ENCODE peak calls at places on chromosomes 16 and 17, in four cellular contexts. L is neural crest cell; D is activated CD4-positive, alpha-beta T cell treated with anti-CD3 and anti-CD28 coated beads, Interleukin-2, amount 50 U/mL, for 48 hours; M is body of pancreas. Y is an unnamed sample.

GRCh38 chr16:65097296-65097695 is 24.6 kb downstream of the CDH11 start:
- DNase-seq in L (no peak), D (no peak), M (no peak), Y (no peak)

GRCh38 chr17:57713140-57713539 is 32.0 kb downstream of the CCDC182 start:
- DNase-seq in L (no peak), D (no peak), M (no peak), Y (no peak)

GRCh38 chr17:83196973-83197880 is 117.8 kb downstream of the METRNL start:
- DNase-seq in L (no peak), D (no peak), M (peak; percentile 4), Y (no peak)

GRCh38 chr16:87132361-87133014 is 184.7 kb downstream of the C16orf95 start:
- DNase-seq in L (peak; percentile 54), D (no peak), M (no peak), Y (no peak)

GRCh38 chr17:21125862-21126261 is 902 bp upstream of the DHRS7B start:
- DNase-seq in L (no peak), D (peak; percentile 27), M (no peak), Y (no peak)

GRCh38 chr16:17277981-17278381 is 192.8 kb downstream of the XYLT1 start:
- DNase-seq in L (peak; percentile 9), D (peak; percentile 5), M (peak; percentile 79), Y (no peak)

GRCh38 chr16:57694556-57695377 is at the start of gene DRC7:
- DNase-seq in L (peak; percentile 44), D (no peak), M (peak; percentile 83), Y (no peak)

GRCh38 chr17:78474631-78475146 is 96.2 kb downstream of the PGS1 start:
- DNase-seq in L (no peak), D (no peak), M (no peak), Y (peak; percentile 4)

GRCh38 chr16:19938536-19938935 is 53.9 kb upstream of the GPRC5B start:
- DNase-seq in L (no peak), D (no peak), M (no peak), Y (no peak)

GRCh38 chr16:66706506-66706880 is 9.9 kb upstream of the CMTM4 start:
- DNase-seq in L (no peak), D (no peak), M (no peak), Y (no peak)

GRCh38 chr16:4246777-4247476 is 5.0 kb upstream of the SRL start:
- DNase-seq in L (no peak), D (no peak), M (no peak), Y (no peak)

GRCh38 chr17:82255573-82255972 is 17.9 kb downstream of the CSNK1D start:
- DNase-seq in L (no peak), D (no peak), M (no peak), Y (no peak)

GRCh38 chr17:78759203-78759968 is 22.7 kb downstream of the CYTH1 start:
- DNase-seq in L (no peak), D (no peak), M (peak; percentile 87), Y (no peak)

GRCh38 chr16:58638148-58639036 is 8.8 kb upstream of the CNOT1 start:
- DNase-seq in L (no peak), D (no peak), M (peak; percentile 40), Y (no peak)

GRCh38 chr17:59786536-59787319 is 79.3 kb downstream of the VMP1 start:
- DNase-seq in L (no peak), D (peak; percentile 63), M (peak; percentile 65), Y (peak; percentile 55)

GRCh38 chr17:15381707-15382106 is 40.3 kb upstream of the TEKT3 start:
- DNase-seq in L (no peak), D (no peak), M (no peak), Y (no peak)

GRCh38 chr16:48918520-48919258 is 308.7 kb upstream of the N4BP1 start:
- DNase-seq in L (no peak), D (no peak), M (no peak), Y (no peak)

GRCh38 chr17:69523252-69523861 is 108.9 kb downstream of the MAP2K6 start:
- DNase-seq in L (no peak), D (no peak), M (peak; percentile 54), Y (no peak)

GRCh38 chr16:80016689-80017088 is 416.2 kb upstream of the MAF start:
- DNase-seq in L (no peak), D (no peak), M (no peak), Y (no peak)

GRCh38 chr16:67177743-67178699 is 5.7 kb downstream of the MATCAP1 start:
- DNase-seq in L (no peak), D (peak; percentile 60), M (peak; percentile 93), Y (no peak)

GRCh38 chr16:17070882-17071592 is 399.7 kb downstream of the XYLT1 start:
- DNase-seq in L (peak; percentile 6), D (peak; percentile 78), M (peak; percentile 55), Y (peak; percentile 61)

GRCh38 chr17:37160940-37161339 is 212.2 kb downstream of the AATF start:
- DNase-seq in L (no peak), D (no peak), M (no peak), Y (no peak)

GRCh38 chr17:44409309-44410028 is 20.0 kb upstream of the ITGA2B start:
- DNase-seq in L (no peak), D (no peak), M (no peak), Y (no peak)

GRCh38 chr16:77898671-77899211 is 110.4 kb downstream of the VAT1L start:
- DNase-seq in L (no peak), D (no peak), M (peak; percentile 10), Y (no peak)

GRCh38 chr17:36627101-36627500 is 25.7 kb downstream of the MRM1 start:
- DNase-seq in L (peak; percentile 33), D (no peak), M (peak; percentile 44), Y (no peak)

Y was measured in activated T-cell treated with anti-CD3 and anti-CD28 coated beads for 48 hours.